ENCODE peak calls at places on chromosomes 13 and 19, in five cellular contexts. One of them, this sample, is unnamed.
A peak's percentile ranks its signal among the peaks of the same experiment; 100 is the strongest.

GRCh38 chr19:54426291-54426918 is 11.1 kb downstream of the TTYH1 start:
- DNase-seq in AG10803: no peak
- DNase-seq in astrocyte of the spinal cord: no peak
- DNase-seq in endodermal cell: peak; percentile 57
- DNase-seq in coronary artery: no peak
- DNase-seq in this sample: no peak

GRCh38 chr13:44710576-44710975 is 134.4 kb upstream of the TSC22D1 start:
- DNase-seq in coronary artery: no peak
- DNase-seq in endodermal cell: no peak
- DNase-seq in AG10803: peak; percentile 81
- DNase-seq in astrocyte of the spinal cord: peak; percentile 96
- DNase-seq in this sample: peak; percentile 93

GRCh38 chr13:108855737-108856387 is 226.5 kb downstream of the MYO16 start:
- DNase-seq in AG10803: no peak
- DNase-seq in endodermal cell: no peak
- DNase-seq in coronary artery: no peak
- DNase-seq in astrocyte of the spinal cord: no peak
- DNase-seq in this sample: no peak

GRCh38 chr13:31374682-31375081 is 174.9 kb downstream of the B3GLCT start:
- DNase-seq in astrocyte of the spinal cord: no peak
- DNase-seq in AG10803: no peak
- DNase-seq in coronary artery: no peak
- DNase-seq in endodermal cell: no peak
- DNase-seq in this sample: no peak

GRCh38 chr13:50319603-50320296 is 304.5 kb downstream of the KCNRG start:
- DNase-seq in astrocyte of the spinal cord: peak; percentile 66
- DNase-seq in endodermal cell: no peak
- DNase-seq in coronary artery: no peak
- DNase-seq in AG10803: peak; percentile 62
- DNase-seq in this sample: peak; percentile 23

GRCh38 chr13:102830646-102831045 is 15.2 kb upstream of the ERCC5 start:
- DNase-seq in AG10803: peak; percentile 5
- DNase-seq in coronary artery: no peak
- DNase-seq in endodermal cell: peak; percentile 65
- DNase-seq in astrocyte of the spinal cord: no peak
- DNase-seq in this sample: no peak

GRCh38 chr19:10001899-10002298 is 8.4 kb downstream of the COL5A3 start:
- DNase-seq in astrocyte of the spinal cord: no peak
- DNase-seq in endodermal cell: peak; percentile 85
- DNase-seq in AG10803: peak; percentile 18
- DNase-seq in coronary artery: no peak
- DNase-seq in this sample: peak; percentile 59

GRCh38 chr19:45097776-45098520 is 5.0 kb downstream of the PPP1R37 start:
- DNase-seq in endodermal cell: peak; percentile 72
- DNase-seq in AG10803: peak; percentile 92
- DNase-seq in astrocyte of the spinal cord: peak; percentile 91
- DNase-seq in coronary artery: no peak
- DNase-seq in this sample: peak; percentile 98

GRCh38 chr19:50285833-50286232 is 43.3 kb downstream of the KCNC3 start:
- DNase-seq in coronary artery: no peak
- DNase-seq in astrocyte of the spinal cord: no peak
- DNase-seq in endodermal cell: no peak
- DNase-seq in AG10803: no peak
- DNase-seq in this sample: no peak

GRCh38 chr19:35860818-35861639 is 4.3 kb downstream of the KIRREL2 start:
- DNase-seq in astrocyte of the spinal cord: no peak
- DNase-seq in AG10803: no peak
- DNase-seq in coronary artery: no peak
- DNase-seq in endodermal cell: peak; percentile 98
- DNase-seq in this sample: no peak

GRCh38 chr13:30744056-30744684 is 8.8 kb downstream of the ALOX5AP start:
- DNase-seq in astrocyte of the spinal cord: peak; percentile 50
- DNase-seq in AG10803: no peak
- DNase-seq in endodermal cell: no peak
- DNase-seq in coronary artery: no peak
- DNase-seq in this sample: peak; percentile 58

GRCh38 chr13:39455534-39456175 is 147.3 kb downstream of the LHFPL6 start:
- DNase-seq in endodermal cell: no peak
- DNase-seq in astrocyte of the spinal cord: no peak
- DNase-seq in AG10803: no peak
- DNase-seq in coronary artery: no peak
- DNase-seq in this sample: peak; percentile 13

GRCh38 chr13:100428966-100429365 is 159.6 kb downstream of the GGACT start:
- DNase-seq in coronary artery: no peak
- DNase-seq in AG10803: no peak
- DNase-seq in astrocyte of the spinal cord: no peak
- DNase-seq in endodermal cell: no peak
- DNase-seq in this sample: no peak

GRCh38 chr19:17118957-17119356 is 43.4 kb downstream of the MYO9B start:
- DNase-seq in astrocyte of the spinal cord: no peak
- DNase-seq in endodermal cell: no peak
- DNase-seq in coronary artery: no peak
- DNase-seq in AG10803: no peak
- DNase-seq in this sample: no peak

GRCh38 chr13:39417131-39417530 is 185.9 kb downstream of the LHFPL6 start:
- DNase-seq in endodermal cell: peak; percentile 77
- DNase-seq in coronary artery: no peak
- DNase-seq in AG10803: no peak
- DNase-seq in astrocyte of the spinal cord: peak; percentile 15
- DNase-seq in this sample: no peak

GRCh38 chr19:54062643-54063042 is 1.1 kb downstream of the VSTM1 start:
- DNase-seq in coronary artery: no peak
- DNase-seq in AG10803: no peak
- DNase-seq in astrocyte of the spinal cord: no peak
- DNase-seq in endodermal cell: no peak
- DNase-seq in this sample: no peak

GRCh38 chr19:2037676-2038255 is 13.3 kb downstream of the MKNK2 start:
- DNase-seq in astrocyte of the spinal cord: no peak
- DNase-seq in AG10803: no peak
- DNase-seq in endodermal cell: no peak
- DNase-seq in coronary artery: no peak
- DNase-seq in this sample: no peak

GRCh38 chr13:35727881-35728280 is 251.4 kb upstream of the MAB21L1 start:
- DNase-seq in astrocyte of the spinal cord: no peak
- DNase-seq in coronary artery: no peak
- DNase-seq in endodermal cell: no peak
- DNase-seq in AG10803: no peak
- DNase-seq in this sample: no peak

GRCh38 chr13:93859666-93860065 is 619.8 kb downstream of the DCT start:
- DNase-seq in coronary artery: no peak
- DNase-seq in AG10803: no peak
- DNase-seq in astrocyte of the spinal cord: peak; percentile 54
- DNase-seq in endodermal cell: no peak
- DNase-seq in this sample: peak; percentile 87

GRCh38 chr13:31773538-31773937 is 34.2 kb downstream of the RXFP2 start:
- DNase-seq in astrocyte of the spinal cord: peak; percentile 75
- DNase-seq in AG10803: peak; percentile 84
- DNase-seq in endodermal cell: no peak
- DNase-seq in coronary artery: no peak
- DNase-seq in this sample: peak; percentile 92

GRCh38 chr19:292281-292884 is 1.2 kb upstream of the PLPP2 start:
- DNase-seq in AG10803: no peak
- DNase-seq in coronary artery: no peak
- DNase-seq in astrocyte of the spinal cord: no peak
- DNase-seq in endodermal cell: peak; percentile 54
- DNase-seq in this sample: no peak

GRCh38 chr13:28792992-28793391 is 27.1 kb upstream of the MTUS2 start:
- DNase-seq in coronary artery: no peak
- DNase-seq in endodermal cell: no peak
- DNase-seq in astrocyte of the spinal cord: peak; percentile 65
- DNase-seq in AG10803: peak; percentile 93
- DNase-seq in this sample: peak; percentile 78

GRCh38 chr13:102642475-102642874 is 45.7 kb downstream of the TPP2 start:
- DNase-seq in coronary artery: no peak
- DNase-seq in endodermal cell: no peak
- DNase-seq in AG10803: no peak
- DNase-seq in astrocyte of the spinal cord: peak; percentile 20
- DNase-seq in this sample: peak; percentile 21

GRCh38 chr19:7916137-7916907 is 1.7 kb downstream of the TGFBR3L start:
- DNase-seq in astrocyte of the spinal cord: no peak
- DNase-seq in coronary artery: no peak
- DNase-seq in endodermal cell: peak; percentile 85
- DNase-seq in AG10803: no peak
- DNase-seq in this sample: no peak

GRCh38 chr13:98228661-98229349 is 51.7 kb upstream of the RNF113B start:
- DNase-seq in AG10803: peak; percentile 93
- DNase-seq in endodermal cell: no peak
- DNase-seq in astrocyte of the spinal cord: no peak
- DNase-seq in coronary artery: no peak
- DNase-seq in this sample: peak; percentile 48

GRCh38 chr19:38388310-38389100 is at the start of gene SPRED3:
- DNase-seq in astrocyte of the spinal cord: no peak
- DNase-seq in endodermal cell: no peak
- DNase-seq in coronary artery: no peak
- DNase-seq in AG10803: peak; percentile 61
- DNase-seq in this sample: no peak

GRCh38 chr19:40716031-40716654 is 543 bp downstream of the COQ8B start:
- DNase-seq in endodermal cell: peak; percentile 68
- DNase-seq in AG10803: no peak
- DNase-seq in astrocyte of the spinal cord: no peak
- DNase-seq in coronary artery: no peak
- DNase-seq in this sample: peak; percentile 97

GRCh38 chr13:111515648-111516047 is 195.2 kb downstream of the TEX29 start:
- DNase-seq in coronary artery: peak; percentile 58
- DNase-seq in AG10803: no peak
- DNase-seq in astrocyte of the spinal cord: no peak
- DNase-seq in endodermal cell: no peak
- DNase-seq in this sample: no peak

GRCh38 chr19:35063940-35064818 is 22.7 kb downstream of the HPN start:
- DNase-seq in endodermal cell: no peak
- DNase-seq in astrocyte of the spinal cord: peak; percentile 69
- DNase-seq in coronary artery: no peak
- DNase-seq in AG10803: peak; percentile 70
- DNase-seq in this sample: peak; percentile 77

DNA sequence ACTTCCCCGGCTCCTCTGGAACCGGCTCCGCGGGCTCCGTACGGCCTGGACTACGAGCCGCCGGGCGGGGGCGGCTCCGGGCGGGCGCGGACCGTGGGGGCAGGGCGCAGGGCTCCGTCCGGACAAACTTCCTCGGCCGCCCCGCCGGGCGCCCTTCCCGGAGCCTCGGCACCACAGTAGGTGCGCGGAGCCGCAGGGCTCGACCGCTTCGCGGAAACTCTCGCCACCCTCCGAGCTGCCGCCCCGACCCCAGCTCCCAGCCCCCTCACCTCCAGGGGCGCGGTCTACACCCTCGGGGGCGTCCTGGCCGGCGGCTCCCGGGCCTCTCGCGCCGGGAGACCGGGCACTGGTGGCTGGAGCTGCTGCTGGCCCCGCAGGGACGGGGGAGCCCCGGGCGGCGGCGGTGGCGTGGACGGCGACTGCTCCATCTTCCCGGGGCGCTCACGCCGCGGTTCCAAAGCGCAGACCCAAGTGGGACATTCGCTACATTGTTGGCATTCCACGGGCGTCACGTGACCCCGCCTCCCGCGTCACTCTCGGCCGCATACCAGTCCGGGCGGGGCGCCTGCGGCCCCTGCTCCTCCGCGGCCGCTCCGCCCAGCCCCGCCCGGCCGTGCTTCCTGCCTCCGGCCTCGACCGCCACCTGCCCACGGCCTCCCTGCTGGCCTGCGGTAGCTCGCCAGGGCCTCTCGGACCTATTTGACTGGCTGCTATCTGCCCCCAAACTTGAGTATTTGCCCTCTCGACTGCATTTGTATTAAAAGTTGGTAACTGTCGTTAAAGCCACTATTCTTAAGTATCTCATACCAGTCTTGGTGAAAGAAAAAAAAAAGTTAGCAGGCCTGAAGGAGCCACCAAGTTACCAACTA is at the start of gene LATS2:
- DNase-seq in coronary artery: peak; percentile 98
- DNase-seq in astrocyte of the spinal cord: peak; percentile 95
- DNase-seq in endodermal cell: peak; percentile 98
- DNase-seq in AG10803: peak; percentile 96
- DNase-seq in this sample: peak; percentile 90
- TF ChIP-seq CTCF in coronary artery: peak; percentile 4
- TF ChIP-seq CTCF in astrocyte of the spinal cord: peak; percentile 9
- TF ChIP-seq CTCF in endodermal cell: peak; percentile 40
- TF ChIP-seq CTCF in AG10803: no peak
- TF ChIP-seq CTCF in this sample: no peak

DNA sequence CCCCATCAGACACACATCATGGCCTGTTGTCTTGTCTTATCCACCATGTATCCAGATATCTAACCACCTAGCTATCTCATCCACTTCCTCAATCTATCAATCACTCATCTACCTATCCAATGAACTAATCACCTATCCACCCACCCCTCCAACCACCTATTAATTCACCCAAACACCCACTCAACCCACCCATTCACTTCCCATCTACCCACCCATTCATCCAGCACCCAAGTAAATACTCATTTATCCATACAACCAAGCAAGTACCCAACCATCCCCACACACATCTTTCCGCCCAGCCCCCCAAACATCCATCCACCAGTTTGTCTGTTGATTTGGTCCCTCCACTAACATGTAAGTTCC is 753 bp upstream of the WIZ start:
- DNase-seq in coronary artery: no peak
- DNase-seq in endodermal cell: no peak
- DNase-seq in AG10803: no peak
- DNase-seq in astrocyte of the spinal cord: no peak
- DNase-seq in this sample: no peak
- H3K4me3 ChIP-seq in coronary artery: no peak overlapping the region
- H3K4me3 ChIP-seq in endodermal cell: no peak overlapping the region
- H3K4me3 ChIP-seq in AG10803: no peak overlapping the region
- H3K4me3 ChIP-seq in astrocyte of the spinal cord: no peak overlapping the region
- H3K4me3 ChIP-seq in this sample: no peak overlapping the region

DNA sequence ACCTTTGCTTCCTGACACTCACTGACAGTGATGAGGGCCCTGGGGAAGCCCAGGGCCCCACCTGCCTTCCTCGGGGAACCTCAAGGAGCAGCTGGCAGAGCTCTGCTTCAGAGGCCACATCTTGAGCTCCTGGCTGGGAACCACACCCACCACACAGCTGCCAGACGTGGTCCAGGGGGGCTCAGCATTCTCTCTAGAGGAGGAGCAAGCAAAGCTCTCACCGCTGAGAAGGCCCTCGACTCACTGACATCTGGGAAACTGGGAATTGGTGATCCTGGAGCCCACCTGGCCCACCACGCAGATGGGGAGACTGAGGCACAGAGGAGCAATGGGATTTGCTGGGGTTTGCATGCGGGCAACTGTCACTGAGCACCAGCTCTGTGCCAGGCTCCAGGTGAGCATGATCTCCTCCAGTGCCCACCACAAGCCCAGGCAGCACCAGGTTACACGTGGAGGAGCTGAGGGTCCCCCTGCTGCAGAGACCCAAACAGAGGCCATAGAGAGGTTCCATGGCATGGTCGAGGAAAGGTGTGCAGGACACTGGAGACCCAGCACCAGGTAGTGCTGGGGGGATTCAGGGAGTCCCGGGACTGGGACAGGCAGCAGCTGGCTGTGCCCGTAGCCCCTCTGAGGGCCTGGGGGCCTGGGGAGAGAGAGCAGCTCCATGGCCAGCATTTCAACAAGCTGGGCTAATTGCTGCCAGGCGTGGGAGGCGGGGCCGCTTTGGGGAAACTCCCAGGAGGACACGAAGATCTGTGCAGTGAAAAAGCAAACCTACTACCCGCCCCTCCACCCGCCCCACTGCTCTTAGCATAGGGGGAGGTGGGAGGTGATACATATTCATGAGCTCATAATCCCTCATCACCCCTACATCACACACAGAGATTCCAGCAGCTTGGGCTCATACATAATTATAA is 33.4 kb downstream of the PEPD start:
- DNase-seq in coronary artery: no peak
- DNase-seq in astrocyte of the spinal cord: no peak
- DNase-seq in endodermal cell: no peak
- DNase-seq in AG10803: no peak
- DNase-seq in this sample: no peak
- TF ChIP-seq CTCF in coronary artery: no peak
- TF ChIP-seq CTCF in astrocyte of the spinal cord: no peak
- TF ChIP-seq CTCF in endodermal cell: no peak
- TF ChIP-seq CTCF in AG10803: no peak
- TF ChIP-seq CTCF in this sample: no peak

GRCh38 chr19:5867201-5868136 is 2.9 kb downstream of the FUT5 start:
- DNase-seq in AG10803: no peak
- DNase-seq in astrocyte of the spinal cord: no peak
- DNase-seq in endodermal cell: no peak
- DNase-seq in coronary artery: no peak
- DNase-seq in this sample: no peak
- H3K4me3 ChIP-seq in AG10803: no peak overlapping the region
- H3K4me3 ChIP-seq in astrocyte of the spinal cord: no peak overlapping the region
- H3K4me3 ChIP-seq in endodermal cell: no peak overlapping the region
- H3K4me3 ChIP-seq in coronary artery: no peak overlapping the region
- H3K4me3 ChIP-seq in this sample: no peak overlapping the region